ENCODE peak calls at places on chromosomes 5 and 9, in six cellular contexts. J is cardiac muscle cell; B is endothelial cell of umbilical vein; P is IMR-90; R is CD8-positive, alpha-beta T cell; M is mammary epithelial cell. F is an unnamed sample.

GRCh38 chr5:180799902-180800801 is 2.5 kb downstream of the MGAT1 start:
- DNase-seq in J (peak), R (no peak), B (no peak), P (peak), M (peak), F (peak)

GRCh38 chr9:131049829-131050715 is 41.1 kb downstream of the LAMC3 start:
- DNase-seq in J (no peak), R (no peak), P (no peak), M (no peak), B (no peak), F (no peak)

GRCh38 chr5:102539598-102539997 is 40.8 kb upstream of the SLCO6A1 start:
- DNase-seq in R (no peak), P (no peak), M (no peak), B (peak), J (no peak), F (no peak)

GRCh38 chr9:100473271-100474081 is 527 bp downstream of the TMEFF1 start:
- DNase-seq in J (peak), R (peak), M (peak), B (peak), P (peak), F (no peak)

GRCh38 chr5:160159991-160160826 is 41.0 kb upstream of the PWWP2A start:
- DNase-seq in R (no peak), P (peak), B (no peak), J (no peak), M (peak), F (no peak)

GRCh38 chr9:86275962-86276361 is 6.4 kb downstream of the ISCA1 start:
- DNase-seq in R (no peak), B (no peak), M (no peak), J (no peak), P (no peak), F (no peak)

GRCh38 chr9:17403539-17403938 is 175.3 kb upstream of the SH3GL2 start:
- DNase-seq in P (no peak), J (no peak), M (no peak), B (no peak), R (no peak), F (no peak)

GRCh38 chr9:114078021-114078780 is at the start of gene AMBP:
- DNase-seq in P (no peak), J (peak), B (no peak), M (no peak), R (no peak), F (no peak)

GRCh38 chr5:132019857-132020555 is 8.5 kb upstream of the ACSL6 start:
- DNase-seq in M (peak), P (no peak), R (peak), J (no peak), B (no peak), F (no peak)

GRCh38 chr9:131273146-131273545 is 3.2 kb downstream of the FAM78A start:
- DNase-seq in B (peak), J (no peak), R (no peak), P (no peak), M (no peak), F (no peak)

GRCh38 chr5:104793031-104793430 is 1230.4 kb upstream of the NUDT12 start:
- DNase-seq in J (peak), B (no peak), P (no peak), M (no peak), R (no peak), F (peak)

GRCh38 chr5:135986891-135987401 is 32.2 kb upstream of the LECT2 start:
- DNase-seq in M (no peak), J (no peak), R (no peak), B (no peak), P (peak), F (no peak)

GRCh38 chr5:150783422-150783928 is 4.9 kb downstream of the SMIM3 start:
- DNase-seq in R (peak), P (peak), B (peak), J (peak), M (peak), F (peak)

GRCh38 chr9:100307061-100307460 is 45.7 kb downstream of the TEX10 start:
- DNase-seq in R (no peak), B (no peak), M (no peak), J (no peak), P (no peak), F (no peak)

GRCh38 chr5:106640511-106640910 is 1030.2 kb downstream of the EFNA5 start:
- DNase-seq in M (no peak), J (no peak), R (no peak), P (no peak), B (no peak), F (no peak)

GRCh38 chr5:61303348-61303747 is 28.7 kb upstream of the ZSWIM6 start:
- DNase-seq in P (no peak), B (no peak), J (peak), M (no peak), R (no peak), F (no peak)

GRCh38 chr9:127676636-127677035 is 30.2 kb upstream of the CFAP157 start:
- DNase-seq in J (peak), M (no peak), P (peak), R (no peak), B (no peak), F (peak)

GRCh38 chr5:73838901-73839300 is 212.9 kb downstream of the ARHGEF28 start:
- DNase-seq in P (no peak), R (no peak), J (no peak), M (no peak), B (no peak), F (no peak)

GRCh38 chr5:174010365-174010764 is 21.4 kb downstream of the C5orf47 start:
- DNase-seq in B (no peak), P (no peak), R (no peak), J (no peak), M (no peak), F (no peak)

GRCh38 chr5:89458330-89458656 is 575.3 kb upstream of the MEF2C start:
- DNase-seq in J (no peak), M (no peak), B (no peak), R (no peak), P (no peak), F (no peak)

GRCh38 chr5:111999286-111999685 is 242.3 kb upstream of the NREP start:
- DNase-seq in J (peak), M (peak), P (peak), B (no peak), R (no peak), F (peak)

GRCh38 chr9:78396087-78396486 is 99.2 kb downstream of the PSAT1 start:
- DNase-seq in P (no peak), B (no peak), R (no peak), M (no peak), J (no peak), F (no peak)

GRCh38 chr5:55768279-55768678 is 30.4 kb downstream of the DDX4 start:
- DNase-seq in J (no peak), R (no peak), P (no peak), B (no peak), M (no peak), F (no peak)

GRCh38 chr9:128683340-128684064 is 5.5 kb upstream of the SET start:
- DNase-seq in B (peak), R (peak), J (peak), P (peak), M (peak), F (no peak)
- TF ChIP-seq CTCF in B (no peak), R (no peak), J (no peak), P (no peak), M (no peak), F (no peak)

DNA sequence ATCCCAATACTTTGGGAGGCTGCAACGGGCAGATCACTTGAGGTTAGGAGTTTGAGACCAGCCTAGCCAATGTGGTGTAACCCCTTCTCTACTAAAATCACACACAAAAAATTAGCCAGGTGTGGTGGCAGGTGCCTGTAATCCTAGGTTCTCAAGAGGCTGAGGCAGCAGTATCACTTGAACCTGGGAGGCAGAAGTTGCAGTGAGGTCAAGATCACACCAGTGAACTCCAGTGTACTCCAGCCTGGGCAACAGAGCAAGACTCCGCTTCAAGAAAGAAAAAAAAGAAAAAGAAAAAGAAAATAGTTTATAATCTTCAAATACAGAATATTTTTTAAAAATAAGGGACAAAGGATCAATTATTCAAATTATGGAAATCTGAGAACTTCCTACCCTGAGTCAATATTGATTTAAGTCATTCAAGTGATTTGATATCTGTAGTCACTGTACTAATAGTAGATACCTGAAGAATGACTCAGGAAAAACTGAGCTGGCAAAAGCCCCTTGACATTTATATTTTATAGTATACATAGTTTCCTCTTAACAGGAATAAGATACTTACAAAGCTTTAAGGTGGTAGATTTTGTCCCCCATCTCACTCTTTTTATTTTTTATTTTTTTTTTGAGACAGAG is 61.8 kb downstream of the PTBP3 start:
- DNase-seq in M (peak), R (no peak), J (no peak), B (no peak), P (peak), F (peak)
- H3K27ac ChIP-seq in M (no peak), R (no peak), J (no peak), B (no peak), P (no peak), F (no peak)

DNA sequence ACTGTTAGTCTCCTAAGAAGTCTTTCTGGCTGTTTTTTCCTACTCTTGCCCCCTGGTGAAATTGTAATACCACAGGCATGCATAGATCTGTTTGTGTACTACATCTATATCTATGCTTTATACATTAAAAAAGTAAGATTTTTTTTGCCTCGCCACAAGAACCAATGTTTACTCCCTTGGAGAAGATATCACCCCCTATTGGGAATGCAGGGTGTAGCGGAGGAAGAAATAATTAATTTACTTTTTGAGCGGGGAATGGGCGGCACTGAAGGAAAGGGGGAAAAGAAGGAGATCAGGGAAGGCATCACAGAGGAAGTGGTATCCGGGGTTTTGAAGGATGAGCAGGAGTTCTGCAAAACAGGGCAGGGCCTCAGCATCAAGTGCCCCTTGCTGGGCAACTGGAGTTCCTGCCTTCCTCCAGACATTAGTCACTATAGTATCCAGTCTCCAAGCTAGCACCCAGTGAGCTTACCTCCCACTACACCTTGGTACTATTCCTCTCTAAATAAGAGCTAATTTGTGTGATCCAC is 134.9 kb downstream of the GABBR2 start:
- DNase-seq in P (no peak), J (no peak), B (no peak), R (no peak), M (no peak), F (no peak)
- TF ChIP-seq CTCF in P (peak), J (no peak), B (peak), R (no peak), M (no peak), F (no peak)

DNA sequence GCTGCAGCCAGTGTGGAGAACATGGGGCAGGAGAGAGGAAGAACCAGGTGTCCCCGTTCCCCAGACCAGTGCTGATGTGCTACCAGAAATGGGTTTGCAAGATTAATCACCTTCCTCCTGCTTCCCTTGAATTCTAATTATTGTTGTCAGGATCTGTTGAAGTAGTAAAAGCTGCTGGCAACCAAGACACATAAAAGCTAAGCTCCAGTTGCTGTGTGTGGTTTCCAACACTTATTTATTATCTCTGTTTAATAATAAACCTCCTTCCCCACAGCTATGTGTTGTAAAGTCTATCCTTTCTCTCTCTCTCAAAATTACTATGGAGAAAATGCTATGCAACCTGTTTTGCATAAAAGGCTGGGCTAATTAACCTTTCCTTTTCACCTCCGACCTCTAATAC is 2.3 kb upstream of the RETREG1 start:
- DNase-seq in B (no peak), R (no peak), M (no peak), J (no peak), P (no peak), F (no peak)
- H3K27ac ChIP-seq in B (no peak), R (no peak), M (no peak), J (no peak), P (no peak), F (no peak)

DNA sequence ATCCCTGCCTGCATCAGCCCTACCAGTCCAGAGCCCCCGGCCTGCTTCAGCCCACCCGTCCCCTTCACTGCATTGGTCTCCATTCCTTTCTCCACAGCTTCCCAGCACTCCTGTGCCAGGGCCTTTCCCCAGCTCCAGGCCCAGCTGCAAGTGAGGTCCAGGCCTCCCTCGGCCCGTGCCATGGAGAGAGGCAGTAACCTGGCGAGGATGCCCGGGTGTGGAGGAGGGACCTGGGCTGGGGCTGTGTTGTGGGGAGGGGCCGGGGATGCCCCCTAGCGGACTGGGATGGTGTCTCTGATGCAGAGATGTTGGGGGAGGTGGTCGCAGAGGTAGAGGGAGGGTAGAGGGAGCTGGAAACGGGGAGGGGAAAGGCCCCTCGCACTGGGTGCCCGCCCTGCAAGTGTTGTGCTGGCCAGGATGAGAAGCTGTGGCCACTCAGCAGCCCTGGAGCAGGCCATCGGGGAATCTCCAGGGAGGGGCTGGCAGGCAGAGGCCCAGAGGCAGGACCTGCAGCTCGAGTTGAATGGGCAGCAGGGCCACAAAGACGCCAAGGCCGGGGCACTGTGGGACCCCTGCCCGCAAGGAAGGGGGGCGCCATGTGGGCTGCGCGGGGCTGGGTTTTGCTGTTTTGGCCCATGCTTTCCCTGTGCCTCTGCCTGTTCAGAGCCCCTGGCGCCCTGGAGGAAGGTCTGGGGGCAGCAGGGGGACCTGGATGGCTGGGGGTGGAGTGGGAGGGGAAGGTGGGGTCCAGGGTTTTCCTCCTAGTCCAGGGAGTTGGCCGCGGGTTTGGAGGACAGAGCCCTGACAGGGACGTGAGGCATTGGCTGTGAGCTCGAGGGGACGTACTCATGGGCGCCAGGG is 26.0 kb upstream of the NKD2 start:
- DNase-seq in B (no peak), M (no peak), J (no peak), R (no peak), P (no peak), F (no peak)
- TF ChIP-seq CTCF in B (no peak), M (no peak), J (peak), R (no peak), P (peak), F (peak)